ENCODE peak calls at places on chromosomes 5 and 9, in seven cellular contexts. K, J, S, N, H, M and Y are unnamed samples.

GRCh38 chr5:163022582-163023128 is 414.7 kb upstream of the CCNG1 start:
- DNase-seq in K (no peak), J (no peak), S (no peak), N (no peak), H (no peak), M (no peak), Y (no peak)

GRCh38 chr5:58077966-58078365 is 381.9 kb downstream of the PLK2 start:
- DNase-seq in K (no peak), J (no peak), S (no peak), N (no peak), H (no peak), M (no peak), Y (no peak)

GRCh38 chr5:128836571-128836970 is 128.7 kb upstream of the SLC27A6 start:
- DNase-seq in K (no peak), J (no peak), S (no peak), N (no peak), H (no peak), M (no peak), Y (no peak)

GRCh38 chr5:136004436-136004835 is 24.4 kb upstream of the TGFBI start:
- DNase-seq in K (no peak), J (no peak), S (no peak), N (no peak), H (no peak), M (no peak), Y (no peak)

GRCh38 chr5:124289641-124290201 is 456.7 kb downstream of the ZNF608 start:
- DNase-seq in K (no peak), J (peak), S (no peak), N (no peak), H (peak), M (no peak), Y (no peak)

GRCh38 chr5:80055491-80056170 is 20.5 kb downstream of the THBS4 start:
- DNase-seq in K (no peak), J (no peak), S (no peak), N (no peak), H (peak), M (no peak), Y (no peak)

GRCh38 chr5:151770383-151771258 is 1.1 kb upstream of the G3BP1 start:
- DNase-seq in K (peak), J (peak), S (peak), N (peak), H (peak), M (peak), Y (no peak)

GRCh38 chr5:14465086-14465485 is 116.5 kb upstream of the OTULINL start:
- DNase-seq in K (no peak), J (no peak), S (no peak), N (no peak), H (no peak), M (no peak), Y (no peak)

GRCh38 chr5:85512896-85513295 is 1104.8 kb upstream of the COX7C start:
- DNase-seq in K (no peak), J (no peak), S (no peak), N (peak), H (no peak), M (no peak), Y (no peak)

GRCh38 chr5:109374625-109375024 is 35.1 kb downstream of the PJA2 start:
- DNase-seq in K (no peak), J (no peak), S (no peak), N (no peak), H (peak), M (no peak), Y (no peak)

GRCh38 chr9:6877671-6878161 is 119.9 kb downstream of the KDM4C start:
- DNase-seq in K (no peak), J (no peak), S (no peak), N (no peak), H (peak), M (no peak), Y (no peak)